ENCODE peak calls at places on chromosomes 4 and X, in eight cellular contexts. K is hypothalamus; X is RCC 7860; T is GM23338; Q is activated CD4-positive, CD25-positive, alpha-beta regulatory T cell treated with anti-CD3 and anti-CD28 coated beads, Interleukin-2, amount 50 U/mL, for 16 hours; C is NCI-H748 treated with DMSO at 0.1 percent for 48 hours; E is Caki2; F is left ventricle myocardium inferior. H is an unnamed sample.

GRCh38 chrX:154483325-154483724 is 3.1 kb downstream of the UBL4A start:
- DNase-seq in K (no peak), X (no peak), T (no peak), Q (no peak), C (no peak), E (no peak), F (no peak), H (no peak)

GRCh38 chr4:130028552-130028951 is 932.6 kb downstream of the C4orf33 start:
- DNase-seq in K (no peak), X (no peak), T (peak), Q (no peak), C (no peak), E (no peak), F (no peak), H (no peak)

GRCh38 chr4:75248770-75249467 is 265.3 kb downstream of the RCHY1 start:
- DNase-seq in K (no peak), X (no peak), T (no peak), Q (no peak), C (peak), E (no peak), F (no peak), H (no peak)

GRCh38 chr4:12041828-12042227 is 613.1 kb upstream of the HS3ST1 start:
- DNase-seq in K (no peak), X (no peak), T (peak), Q (no peak), C (no peak), E (no peak), F (no peak), H (no peak)

GRCh38 chr4:2799444-2799911 is 6.6 kb downstream of the SH3BP2 start:
- DNase-seq in K (no peak), X (no peak), T (no peak), Q (no peak), C (no peak), E (no peak), F (peak), H (no peak)

GRCh38 chrX:151031365-151031975 is 48.3 kb downstream of the HMGB3 start:
- DNase-seq in K (no peak), X (no peak), T (no peak), Q (no peak), C (no peak), E (no peak), F (no peak), H (no peak)

GRCh38 chr4:145533011-145533410 is 51.4 kb downstream of the SMAD1 start:
- DNase-seq in K (no peak), X (no peak), T (no peak), Q (no peak), C (no peak), E (no peak), F (no peak), H (no peak)

GRCh38 chr4:6761540-6762243 is 20.8 kb upstream of the KIAA0232 start:
- DNase-seq in K (peak), X (no peak), T (no peak), Q (no peak), C (no peak), E (no peak), F (no peak), H (no peak)

GRCh38 chr4:39698424-39699009 is 581 bp downstream of the UBE2K start:
- DNase-seq in K (peak), X (no peak), T (peak), Q (no peak), C (peak), E (no peak), F (peak), H (peak)

GRCh38 chrX:110412971-110413726 is 54.5 kb downstream of the RTL9 start:
- DNase-seq in K (peak), X (peak), T (peak), Q (peak), C (peak), E (peak), F (peak), H (peak)

GRCh38 chr4:74840931-74841330 is 46.6 kb upstream of the BTC start:
- DNase-seq in K (no peak), X (no peak), T (no peak), Q (no peak), C (no peak), E (no peak), F (no peak), H (no peak)

GRCh38 chr4:145285928-145286327 is 105.5 kb upstream of the OTUD4 start:
- DNase-seq in K (no peak), X (peak), T (no peak), Q (no peak), C (no peak), E (peak), F (no peak), H (no peak)

GRCh38 chr4:107379054-107379869 is 340.8 kb downstream of the PAPSS1 start:
- DNase-seq in K (no peak), X (no peak), T (peak), Q (no peak), C (no peak), E (no peak), F (no peak), H (no peak)

GRCh38 chrX:153557618-153558017 is 40.2 kb downstream of the ATP2B3 start:
- DNase-seq in K (no peak), X (no peak), T (no peak), Q (no peak), C (no peak), E (no peak), F (no peak), H (no peak)

GRCh38 chrX:11789809-11790208 is 31.8 kb downstream of the MSL3 start:
- DNase-seq in K (no peak), X (no peak), T (no peak), Q (no peak), C (no peak), E (no peak), F (no peak), H (no peak)

GRCh38 chr4:3477750-3478430 is 14.8 kb downstream of the DOK7 start:
- DNase-seq in K (no peak), X (no peak), T (no peak), Q (no peak), C (no peak), E (no peak), F (no peak), H (no peak)

GRCh38 chrX:71098302-71098701 is 2.7 kb downstream of the FOXO4 start:
- DNase-seq in K (peak), X (no peak), T (peak), Q (peak), C (no peak), E (no peak), F (peak), H (peak)

GRCh38 chrX:92260102-92260501 is 480.9 kb downstream of the PCDH11X start:
- DNase-seq in K (no peak), X (no peak), T (peak), Q (no peak), C (no peak), E (no peak), F (no peak), H (no peak)

GRCh38 chr4:16843831-16844508 is 54.5 kb downstream of the LDB2 start:
- DNase-seq in K (no peak), X (no peak), T (no peak), Q (no peak), C (no peak), E (peak), F (no peak), H (no peak)

GRCh38 chr4:76681996-76682395 is 215.9 kb downstream of the SOWAHB start:
- DNase-seq in K (no peak), X (peak), T (no peak), Q (no peak), C (no peak), E (no peak), F (no peak), H (no peak)

GRCh38 chr4:173319696-173320095 is 14.5 kb downstream of the HMGB2 start:
- DNase-seq in K (no peak), X (no peak), T (no peak), Q (no peak), C (no peak), E (no peak), F (no peak), H (no peak)

GRCh38 chr4:83276299-83277040 is 8.1 kb downstream of the COQ2 start:
- DNase-seq in K (no peak), X (no peak), T (no peak), Q (no peak), C (no peak), E (no peak), F (no peak), H (no peak)

GRCh38 chr4:153294631-153295030 is 49.9 kb upstream of the MND1 start:
- DNase-seq in K (no peak), X (no peak), T (no peak), Q (no peak), C (no peak), E (no peak), F (no peak), H (no peak)

GRCh38 chr4:76964769-76965168 is 15.2 kb downstream of the SEPTIN11 start:
- DNase-seq in K (no peak), X (no peak), T (no peak), Q (no peak), C (no peak), E (no peak), F (no peak), H (no peak)

GRCh38 chrX:97597954-97598353 is 714.2 kb downstream of the RPA4 start:
- DNase-seq in K (no peak), X (no peak), T (peak), Q (no peak), C (no peak), E (no peak), F (no peak), H (no peak)

GRCh38 chr4:178148106-178148505 is 705.9 kb upstream of the AGA start:
- DNase-seq in K (no peak), X (no peak), T (no peak), Q (no peak), C (no peak), E (no peak), F (no peak), H (no peak)

GRCh38 chrX:36963069-36963808 is 44.9 kb upstream of the FAM47C start:
- DNase-seq in K (no peak), X (no peak), T (peak), Q (no peak), C (no peak), E (no peak), F (no peak), H (no peak)

GRCh38 chrX:65300104-65300809 is 234.3 kb downstream of the LAS1L start:
- DNase-seq in K (no peak), X (no peak), T (peak), Q (no peak), C (no peak), E (no peak), F (no peak), H (no peak)

GRCh38 chr4:26204911-26205368 is 115.9 kb upstream of the RBPJ start:
- DNase-seq in K (peak), X (no peak), T (peak), Q (no peak), C (no peak), E (no peak), F (peak), H (no peak)

GRCh38 chr4:53346920-53347852 is 18.7 kb downstream of the SCFD2 start:
- DNase-seq in K (no peak), X (no peak), T (no peak), Q (no peak), C (no peak), E (no peak), F (no peak), H (no peak)